ENCODE peak calls at places on chromosomes 4 and X, in six cellular contexts. M is MCF 10A, P is tibial artery, G is fibroblast of mammary gland, S is glutamatergic neuron, T is brain microvascular endothelial cell. O is an unnamed sample.

GRCh38 chrX:350534-351321 is 32.1 kb upstream of the GTPBP6 start:
- DNase-seq in M (no peak), P (no peak), G (no peak), S (no peak), T (no peak), O (no peak)

GRCh38 chr4:68365068-68365467 is 15.2 kb upstream of the YTHDC1 start:
- DNase-seq in M (no peak), P (no peak), G (no peak), S (no peak), T (no peak), O (no peak)

GRCh38 chr4:17236686-17237085 is 275.2 kb downstream of the QDPR start:
- DNase-seq in M (peak), P (no peak), G (peak), S (no peak), T (peak), O (no peak)

GRCh38 chr4:91147067-91147466 is 1019.9 kb downstream of the CCSER1 start:
- DNase-seq in M (no peak), P (no peak), G (no peak), S (no peak), T (no peak), O (no peak)

GRCh38 chr4:161457906-161458305 is 705.9 kb downstream of the FSTL5 start:
- DNase-seq in M (no peak), P (no peak), G (no peak), S (no peak), T (no peak), O (no peak)

GRCh38 chr4:5474756-5475155 is 233.6 kb downstream of the EVC2 start:
- DNase-seq in M (peak), P (no peak), G (no peak), S (no peak), T (peak), O (no peak)

GRCh38 chr4:56871357-56871993 is 36.2 kb upstream of the REST start:
- DNase-seq in M (no peak), P (no peak), G (peak), S (no peak), T (no peak), O (no peak)

GRCh38 chr4:62014982-62015739 is 815.0 kb downstream of the ADGRL3 start:
- DNase-seq in M (no peak), P (no peak), G (no peak), S (no peak), T (no peak), O (no peak)

GRCh38 chrX:133495464-133496391 is 80.4 kb upstream of the GPC4 start:
- DNase-seq in M (peak), P (peak), G (peak), S (no peak), T (no peak), O (no peak)

GRCh38 chr4:156291317-156291716 is 337.7 kb upstream of the CTSO start:
- DNase-seq in M (no peak), P (no peak), G (peak), S (no peak), T (peak), O (no peak)

GRCh38 chr4:178427663-178428062 is 985.4 kb upstream of the AGA start:
- DNase-seq in M (no peak), P (no peak), G (no peak), S (no peak), T (no peak), O (no peak)

GRCh38 chrX:9291666-9292065 is 173.2 kb upstream of the TBL1X start:
- DNase-seq in M (no peak), P (no peak), G (no peak), S (no peak), T (no peak), O (no peak)

GRCh38 chr4:67624939-67625338 is 66.4 kb downstream of the STAP1 start:
- DNase-seq in M (no peak), P (no peak), G (no peak), S (no peak), T (no peak), O (no peak)

GRCh38 chr4:140019619-140020367 is 134.2 kb downstream of the MAML3 start:
- DNase-seq in M (no peak), P (no peak), G (no peak), S (no peak), T (no peak), O (no peak)

GRCh38 chr4:112952301-112952700 is 97.2 kb upstream of the ANK2 start:
- DNase-seq in M (no peak), P (no peak), G (no peak), S (no peak), T (no peak), O (no peak)

GRCh38 chr4:54281060-54281781 is 52.1 kb downstream of the PDGFRA start:
- DNase-seq in M (peak), P (peak), G (peak), S (peak), T (peak), O (no peak)

GRCh38 chr4:87967193-87967592 is 8.3 kb upstream of the SPP1 start:
- DNase-seq in M (no peak), P (no peak), G (no peak), S (no peak), T (no peak), O (no peak)

GRCh38 chr4:176794151-176794550 is 1.4 kb upstream of the VEGFC start:
- DNase-seq in M (peak), P (no peak), G (peak), S (no peak), T (peak), O (no peak)

GRCh38 chrX:38055170-38055847 is 49.0 kb downstream of the SYTL5 start:
- DNase-seq in M (peak), P (no peak), G (peak), S (no peak), T (peak), O (no peak)

GRCh38 chrX:24566233-24566632 is 80.9 kb downstream of the PCYT1B start:
- DNase-seq in M (no peak), P (no peak), G (no peak), S (no peak), T (no peak), O (no peak)

GRCh38 chr4:41976775-41977516 is 4.6 kb upstream of the DCAF4L1 start:
- DNase-seq in M (no peak), P (no peak), G (no peak), S (no peak), T (no peak), O (no peak)

GRCh38 chrX:40570346-40571093 is 10.2 kb upstream of the ATP6AP2 start:
- DNase-seq in M (no peak), P (no peak), G (no peak), S (no peak), T (no peak), O (peak)

GRCh38 chrX:115491766-115492165 is 69.2 kb upstream of the PLS3 start:
- DNase-seq in M (no peak), P (no peak), G (peak), S (no peak), T (no peak), O (no peak)

GRCh38 chrX:132257116-132257515 is 37.9 kb upstream of the RAP2C start:
- DNase-seq in M (no peak), P (no peak), G (peak), S (no peak), T (no peak), O (no peak)

GRCh38 chr4:140141196-140141845 is 12.7 kb downstream of the MAML3 start:
- DNase-seq in M (no peak), P (no peak), G (no peak), S (no peak), T (no peak), O (no peak)

GRCh38 chrX:48493890-48494364 is 14.9 kb upstream of the PORCN start:
- DNase-seq in M (peak), P (no peak), G (peak), S (peak), T (peak), O (no peak)
- TF ChIP-seq CTCF in M (peak), P (no peak), G (peak), S (no peak), T (peak), O (no peak)

GRCh38 chr4:37510626-37511025 is 175.6 kb downstream of the RELL1 start:
- DNase-seq in M (no peak), P (no peak), G (no peak), S (no peak), T (no peak), O (no peak)
- TF ChIP-seq CTCF in M (no peak), P (no peak), G (no peak), S (no peak), T (no peak), O (no peak)

DNA sequence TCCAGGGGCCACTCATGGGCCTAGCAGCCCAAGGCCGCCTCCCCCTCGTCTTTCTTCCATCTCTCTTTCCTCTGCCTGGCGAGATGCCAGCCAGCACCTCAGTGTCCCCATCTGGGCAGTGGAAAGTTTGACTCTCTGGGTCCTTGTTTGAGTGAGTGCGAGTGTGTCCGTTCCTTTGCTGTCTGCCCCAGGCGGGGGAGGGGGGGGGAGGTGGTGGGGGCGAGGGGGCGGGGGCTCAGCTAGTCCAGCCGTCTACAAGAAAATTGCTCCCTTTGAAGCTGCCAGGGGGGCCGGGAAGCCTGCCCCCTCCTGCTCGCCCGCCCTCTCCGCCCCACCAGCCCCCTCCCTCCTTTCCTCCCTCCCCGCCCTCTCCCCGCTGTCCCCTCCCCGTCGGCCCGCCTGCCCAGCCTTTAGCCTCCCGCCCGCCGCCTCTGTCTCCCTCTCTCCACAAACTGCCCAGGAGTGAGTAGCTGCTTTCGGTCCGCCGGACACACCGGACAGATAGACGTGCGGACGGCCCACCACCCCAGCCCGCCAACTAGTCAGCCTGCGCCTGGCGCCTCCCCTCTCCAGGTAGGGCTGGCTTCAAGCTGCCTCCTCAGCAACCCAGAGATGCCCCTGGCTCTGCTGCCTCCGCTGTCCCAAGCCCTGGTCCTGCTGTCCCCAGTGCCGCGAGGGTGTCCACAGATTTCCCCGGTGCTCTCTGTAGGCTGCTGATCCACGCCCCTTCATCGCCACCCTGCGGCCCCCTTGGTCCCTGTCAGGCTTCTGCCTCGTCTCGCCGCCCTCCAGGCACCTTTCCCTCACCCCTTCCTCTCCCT is at the start of gene BGN:
- DNase-seq in M (no peak), P (peak), G (peak), S (peak), T (no peak), O (no peak)
- TF ChIP-seq CTCF in M (no peak), P (peak), G (peak), S (no peak), T (peak), O (no peak)

DNA sequence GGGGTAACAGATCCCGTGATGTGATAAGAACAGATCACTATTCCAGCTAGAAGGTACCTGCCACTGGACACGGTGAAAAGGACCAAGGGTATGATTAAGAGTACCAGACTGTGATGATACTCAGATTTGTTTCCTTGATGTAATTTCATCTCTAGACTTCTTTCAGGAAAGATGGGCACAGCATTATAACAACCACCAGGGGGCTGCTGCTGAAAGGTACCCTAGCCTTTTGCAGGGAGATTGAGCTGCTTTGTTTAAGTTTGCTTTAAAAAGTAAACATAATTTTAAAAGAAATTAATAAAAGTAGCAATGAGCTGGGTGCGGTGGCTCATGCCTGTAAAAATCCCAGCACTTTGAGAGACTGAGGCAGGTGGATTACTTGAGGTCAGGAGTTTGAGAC is 145.4 kb downstream of the EMCN start:
- DNase-seq in M (peak), P (no peak), G (peak), S (no peak), T (no peak), O (no peak)
- TF ChIP-seq CTCF in M (no peak), P (no peak), G (peak), S (peak), T (peak), O (no peak)

GRCh38 chrX:155086202-155086840 is 15.0 kb downstream of the BRCC3 start:
- DNase-seq in M (peak), P (no peak), G (peak), S (peak), T (no peak), O (no peak)
- TF ChIP-seq CTCF in M (peak), P (peak), G (peak), S (no peak), T (peak), O (no peak)

DNA sequence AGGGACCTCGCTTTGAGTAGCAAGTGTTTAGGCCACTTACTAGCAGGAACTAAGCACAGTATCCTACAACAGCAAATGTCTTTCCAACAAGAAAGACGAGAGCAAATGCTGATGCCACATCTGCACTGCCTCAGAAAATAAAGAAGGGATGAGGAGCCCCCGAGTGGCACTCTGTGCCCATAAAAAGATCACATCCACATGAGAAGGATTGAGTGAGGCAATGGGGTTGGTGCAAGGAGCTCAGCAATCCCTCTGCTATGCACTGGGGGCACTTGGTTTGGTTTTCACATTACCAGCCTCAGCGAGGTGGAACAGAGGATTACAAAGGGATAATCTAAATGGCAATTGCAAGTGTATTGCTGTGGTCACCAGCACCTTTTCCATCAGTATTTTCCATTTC is 252.8 kb upstream of the SLC7A11 start:
- DNase-seq in M (peak), P (no peak), G (peak), S (no peak), T (peak), O (no peak)
- TF ChIP-seq CTCF in M (peak), P (no peak), G (no peak), S (no peak), T (peak), O (no peak)

GRCh38 chr4:82833696-82834313 is 35.2 kb upstream of the SCD5 start:
- DNase-seq in M (peak), P (no peak), G (peak), S (no peak), T (peak), O (no peak)
- TF ChIP-seq CTCF in M (no peak), P (no peak), G (peak), S (no peak), T (peak), O (no peak)

GRCh38 chrX:65745992-65746391 is 78.5 kb downstream of the MSN start:
- DNase-seq in M (peak), P (no peak), G (no peak), S (no peak), T (no peak), O (no peak)
- TF ChIP-seq CTCF in M (peak), P (no peak), G (no peak), S (no peak), T (peak), O (no peak)

DNA sequence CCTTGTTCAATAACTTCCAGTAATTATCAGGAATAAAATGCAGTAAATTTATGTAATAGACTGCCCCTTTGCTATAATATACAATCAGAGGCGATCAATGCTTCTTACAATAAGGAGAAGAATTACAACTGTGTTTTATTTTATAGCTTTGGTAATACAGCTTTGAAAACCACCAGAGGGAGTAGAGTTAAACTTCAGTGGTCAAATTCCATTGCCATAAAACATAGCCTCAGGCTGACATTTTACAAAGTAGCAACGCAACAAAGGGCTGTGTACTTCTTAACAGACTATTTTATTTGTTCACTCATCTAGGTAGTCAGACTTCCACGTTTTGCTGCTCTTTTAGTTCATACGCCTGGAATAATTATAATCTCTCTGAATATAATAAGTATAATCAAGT is 58.5 kb downstream of the TEX13C start:
- DNase-seq in M (peak), P (no peak), G (no peak), S (no peak), T (no peak), O (no peak)
- TF ChIP-seq CTCF in M (no peak), P (no peak), G (no peak), S (no peak), T (no peak), O (no peak)

O was measured in activated B cell treated with CpG ODN at 0.5 μM for 24 hours.